ENCODE peak calls at places on chromosomes 4 and X, in four cellular contexts. K, S, Z and G are unnamed samples.

GRCh38 chr4:113882668-113883067 is 96.8 kb downstream of the ARSJ start:
- DNase-seq in K (no peak), S (no peak), Z (no peak), G (no peak)

GRCh38 chrX:88883205-88883604 is 136.2 kb downstream of the CPXCR1 start:
- DNase-seq in K (no peak), S (no peak), Z (no peak), G (no peak)

GRCh38 chr4:24595662-24596061 is 11.3 kb upstream of the DHX15 start:
- DNase-seq in K (no peak), Z (no peak), S (peak), G (no peak)

GRCh38 chr4:53914313-53915016 is 149.9 kb downstream of the CHIC2 start:
- DNase-seq in Z (no peak), S (no peak), K (peak), G (no peak)

GRCh38 chr4:2468464-2469191 is at the start of gene RNF4:
- DNase-seq in Z (peak), K (peak), S (peak), G (peak)

GRCh38 chr4:168679397-168680176 is 182.7 kb downstream of the PALLD start:
- DNase-seq in Z (no peak), S (peak), K (no peak), G (no peak)

GRCh38 chr4:140092094-140092820 is 61.7 kb downstream of the MAML3 start:
- DNase-seq in Z (peak), K (no peak), S (no peak), G (no peak)

GRCh38 chrX:57918750-57919436 is 8.6 kb upstream of the ZXDA start:
- DNase-seq in K (no peak), Z (no peak), S (peak), G (peak)

GRCh38 chrX:152220612-152221011 is 82.2 kb upstream of the MAGEA10 start:
- DNase-seq in Z (no peak), S (no peak), K (no peak), G (no peak)

GRCh38 chr4:153792893-153793227 is 4.0 kb upstream of the SFRP2 start:
- DNase-seq in Z (no peak), K (no peak), S (no peak), G (no peak)

GRCh38 chr4:98113005-98113404 is 30.3 kb downstream of the STPG2 start:
- DNase-seq in K (no peak), S (peak), Z (no peak), G (no peak)

GRCh38 chrX:74242484-74243138 is 61.4 kb upstream of the ZCCHC13 start:
- DNase-seq in Z (no peak), K (no peak), S (peak), G (no peak)

GRCh38 chrX:45400380-45400779 is 199.7 kb upstream of the DIPK2B start:
- DNase-seq in K (no peak), S (no peak), Z (no peak), G (no peak)

GRCh38 chr4:24537025-24537424 is 47.3 kb downstream of the DHX15 start:
- DNase-seq in Z (no peak), S (no peak), K (no peak), G (no peak)

GRCh38 chrX:100677616-100678181 is 33.7 kb downstream of the SRPX2 start:
- DNase-seq in Z (no peak), S (no peak), K (no peak), G (no peak)

GRCh38 chr4:158314756-158315487 is 104.6 kb downstream of the TMEM144 start:
- DNase-seq in K (no peak), Z (no peak), S (no peak), G (no peak)

GRCh38 chrX:7083468-7084396 is 63.8 kb upstream of the STS start:
- DNase-seq in S (no peak), Z (no peak), K (no peak), G (no peak)

GRCh38 chr4:72365016-72365415 is 204.0 kb downstream of the ADAMTS3 start:
- DNase-seq in S (no peak), Z (no peak), K (no peak), G (no peak)

GRCh38 chrX:18833071-18833731 is 125.8 kb downstream of the PPEF1 start:
- DNase-seq in K (no peak), S (no peak), Z (no peak), G (peak)

GRCh38 chr4:148757171-148757570 is 315.0 kb upstream of the NR3C2 start:
- DNase-seq in K (no peak), S (no peak), Z (no peak), G (no peak)

GRCh38 chr4:88143504-88143903 is 14.9 kb downstream of the ABCG2 start:
- DNase-seq in S (no peak), K (no peak), Z (no peak), G (no peak)

GRCh38 chrX:11531226-11531625 is 134.5 kb downstream of the ARHGAP6 start:
- DNase-seq in K (no peak), Z (no peak), S (no peak), G (no peak)

GRCh38 chrX:97637289-97637688 is 753.6 kb downstream of the RPA4 start:
- DNase-seq in S (no peak), Z (no peak), K (no peak), G (no peak)

GRCh38 chr4:71635094-71635493 is 148.8 kb downstream of the GC start:
- DNase-seq in Z (no peak), K (no peak), S (no peak), G (no peak)

GRCh38 chrX:50638123-50638522 is 167.5 kb upstream of the DGKK start:
- DNase-seq in Z (no peak), K (no peak), S (no peak), G (peak)

GRCh38 chrX:87525771-87526229 is 8.2 kb downstream of the KLHL4 start:
- DNase-seq in K (no peak), S (no peak), Z (no peak), G (no peak)

GRCh38 chr4:23876418-23877089 is 13.3 kb downstream of the PPARGC1A start:
- DNase-seq in K (no peak), Z (no peak), S (no peak), G (no peak)

GRCh38 chrX:2676794-2677675 is 14.1 kb upstream of the CD99 start:
- DNase-seq in S (no peak), Z (no peak), K (no peak), G (no peak)

GRCh38 chrX:24133280-24133679 is 16.2 kb upstream of the ZFX start:
- DNase-seq in K (no peak), S (no peak), Z (no peak), G (no peak)

GRCh38 chr4:77579406-77580076 is 26.1 kb upstream of the CXCL13 start:
- DNase-seq in S (no peak), K (no peak), Z (no peak), G (no peak)

GRCh38 chrX:40068048-40068447 is 29.7 kb downstream of the BCOR start:
- DNase-seq in K (no peak), Z (no peak), S (no peak), G (no peak)

GRCh38 chrX:15274946-15275345 is 5.1 kb upstream of the ASB9 start:
- DNase-seq in Z (no peak), K (no peak), S (no peak), G (no peak)

GRCh38 chrX:118983513-118983912 is 9.1 kb downstream of the LONRF3 start:
- DNase-seq in Z (no peak), S (no peak), K (no peak), G (no peak)

GRCh38 chrX:102959471-102959870 is 22.4 kb downstream of the RAB40AL start:
- DNase-seq in K (no peak), S (no peak), Z (no peak), G (no peak)

GRCh38 chr4:8893624-8894423 is 22.2 kb upstream of the HMX1 start:
- DNase-seq in K (no peak), Z (no peak), S (no peak), G (no peak)

GRCh38 chr4:87843936-87844335 is 11.2 kb downstream of the MEPE start:
- DNase-seq in S (no peak), Z (no peak), K (no peak), G (no peak)

GRCh38 chr4:25863347-25863784 is 578 bp upstream of the SEL1L3 start:
- DNase-seq in S (no peak), Z (peak), K (no peak), G (peak)
- TF ChIP-seq CTCF in S (peak), Z (no peak), K (no peak), G (no peak)

DNA sequence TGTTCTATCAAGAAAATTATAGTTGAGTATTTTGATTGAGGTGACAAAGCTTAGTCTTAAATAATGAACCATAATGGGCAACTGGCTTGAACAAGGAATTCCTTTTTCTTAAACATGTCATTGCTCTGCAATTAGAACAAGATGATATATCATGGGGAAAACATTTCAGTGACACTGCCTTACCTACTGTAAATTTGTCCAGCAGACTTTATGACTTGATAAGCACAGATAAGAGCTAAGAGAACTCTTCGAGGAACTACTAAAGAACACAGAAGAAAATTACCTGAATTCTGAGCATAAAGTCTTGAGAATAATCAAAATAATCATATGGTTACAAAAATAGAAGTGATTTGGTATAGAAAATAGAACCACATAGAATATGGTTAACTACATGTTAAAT is 257.8 kb downstream of the PDHA2 start:
- DNase-seq in K (no peak), Z (no peak), S (no peak), G (no peak)
- H3K27ac ChIP-seq in K (no peak), Z (no peak), S (no peak), G (no peak)

GRCh38 chr4:127709456-127709855 is 20.7 kb upstream of the SLC25A31 start:
- DNase-seq in Z (no peak), S (no peak), K (no peak), G (no peak)
- H3K4me3 ChIP-seq in Z (no peak), S (no peak), K (no peak), G (no peak)

DNA sequence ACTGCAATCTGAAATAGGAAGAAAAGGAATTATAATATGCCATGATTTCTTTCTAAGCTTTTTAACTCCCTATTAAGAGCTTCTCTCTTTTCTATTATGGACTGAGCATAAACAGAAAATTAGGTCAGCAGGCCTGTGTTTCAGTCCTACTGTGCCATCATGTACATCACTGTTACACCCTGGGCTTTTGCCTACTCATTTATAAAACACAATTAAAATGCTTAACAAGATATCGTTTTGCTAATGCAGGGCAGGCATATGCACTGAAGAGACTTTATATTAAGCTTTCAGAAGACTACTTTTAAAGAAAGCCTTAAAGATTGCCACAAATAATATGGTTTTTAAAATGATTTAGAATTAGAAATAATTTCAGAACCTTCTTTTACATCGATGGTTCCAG is 828 bp upstream of the BBS12 start:
- DNase-seq in Z (no peak), K (no peak), S (no peak), G (no peak)
- TF ChIP-seq CTCF in Z (no peak), K (no peak), S (no peak), G (no peak)

DNA sequence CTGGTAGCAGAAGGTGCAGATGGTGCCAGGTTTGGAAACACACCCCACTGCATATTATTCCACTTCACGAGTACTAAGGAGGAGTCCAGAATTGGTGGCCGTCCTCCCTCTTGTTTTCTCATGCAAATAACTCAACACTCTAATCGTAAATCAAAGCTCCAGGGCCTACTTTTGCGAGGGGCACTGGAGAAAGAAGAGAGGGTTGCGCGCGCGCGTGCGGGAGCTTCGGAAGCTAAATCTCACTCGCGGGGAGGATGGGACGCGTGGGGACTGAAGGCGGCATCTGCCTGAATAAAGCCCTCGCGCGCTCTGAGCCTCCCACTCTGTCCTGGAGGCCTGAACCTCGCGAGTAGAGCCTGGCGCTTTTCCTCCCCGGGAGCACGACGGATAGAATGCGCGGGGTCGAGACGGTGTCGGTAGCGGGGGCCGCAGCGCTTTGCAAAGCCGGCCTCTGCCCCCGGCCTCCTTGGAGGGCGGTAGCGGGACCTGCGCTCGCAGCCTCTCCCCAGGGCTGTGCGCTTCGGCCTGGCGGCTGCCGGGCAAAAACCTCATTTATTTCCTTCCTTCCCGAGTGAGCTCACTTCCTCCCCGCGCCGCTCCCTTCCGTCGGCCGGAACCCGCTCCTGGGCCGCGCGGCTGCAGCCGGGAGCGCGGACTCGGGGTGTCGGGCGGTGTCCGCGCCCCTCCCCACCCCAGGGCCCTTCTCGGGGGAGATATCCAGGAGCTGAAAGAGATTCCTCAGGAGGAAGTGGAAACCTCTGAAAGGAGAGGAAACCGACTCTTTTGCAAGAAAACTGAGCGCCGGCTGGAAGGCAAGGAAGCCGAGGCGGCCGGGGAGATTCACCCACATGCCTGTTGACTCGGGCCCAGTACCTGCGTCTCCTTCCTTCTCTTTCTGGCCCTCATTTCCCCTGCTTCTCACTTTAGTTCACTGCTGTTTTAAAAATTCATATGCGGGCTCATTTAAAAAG is 20.7 kb downstream of the HAND2 start:
- DNase-seq in K (no peak), S (no peak), Z (no peak), G (no peak)
- H3K27ac ChIP-seq in K (peak), S (no peak), Z (peak), G (no peak)

GRCh38 chr4:107825072-107825789 is 499 bp downstream of the SGMS2 start:
- DNase-seq in Z (no peak), S (no peak), K (peak), G (no peak)
- H3K4me3 ChIP-seq in Z (peak), S (peak), K (peak), G (peak)

GRCh38 chr4:120809518-120809917 is 113.0 kb downstream of the PRDM5 start:
- DNase-seq in K (no peak), S (no peak), Z (no peak), G (no peak)
- TF ChIP-seq CTCF in K (no peak), S (no peak), Z (no peak), G (peak)

GRCh38 chr4:15478724-15479088 is 9.0 kb downstream of the CC2D2A start:
- DNase-seq in K (no peak), Z (no peak), S (no peak), G (no peak)
- H3K27ac ChIP-seq in K (peak), Z (no peak), S (no peak), G (no peak)

GRCh38 chr4:40306203-40306602 is 28.9 kb upstream of the CHRNA9 start:
- DNase-seq in S (no peak), Z (no peak), K (no peak), G (no peak)
- H3K4me3 ChIP-seq in S (no peak), Z (no peak), K (no peak), G (no peak)